ENCODE peak calls at places on chromosomes 16 and 17, in nine cellular contexts. A is tibial nerve, U is cardiac muscle cell, F is A673, O is uterus, R is heart right ventricle, Z is ovary, T is kidney, C is psoas muscle. K is an unnamed sample.

GRCh38 chr17:13498184-13498583 is 103.5 kb downstream of the HS3ST3A1 start:
- DNase-seq in A (no peak), Z (no peak), F (no peak), U (no peak), T (no peak), O (no peak), C (no peak), R (no peak), K (no peak)

GRCh38 chr17:15456486-15456885 is 10.9 kb downstream of the CDRT4 start:
- DNase-seq in U (no peak), A (peak; percentile 84), C (peak; percentile 82), Z (no peak), R (peak; percentile 40), O (peak; percentile 27), T (no peak), F (no peak), K (no peak)

GRCh38 chr17:7982171-7982570 is 20.2 kb upstream of the GUCY2D start:
- DNase-seq in F (no peak), C (no peak), O (no peak), U (peak; percentile 60), R (no peak), A (no peak), T (no peak), Z (no peak), K (no peak)

GRCh38 chr17:29977836-29978235 is 36.4 kb downstream of the EFCAB5 start:
- DNase-seq in A (no peak), R (no peak), T (no peak), Z (no peak), U (peak; percentile 73), O (no peak), C (no peak), F (no peak), K (no peak)

GRCh38 chr17:6327007-6327406 is 107.9 kb downstream of the AIPL1 start:
- DNase-seq in U (no peak), A (no peak), T (no peak), F (peak; percentile 21), Z (no peak), C (peak; percentile 36), O (peak; percentile 57), R (peak; percentile 76), K (no peak)

GRCh38 chr17:56815711-56816110 is 18.0 kb downstream of the C17orf67 start:
- DNase-seq in A (no peak), R (no peak), F (no peak), T (no peak), U (peak; percentile 22), Z (no peak), C (no peak), O (no peak), K (no peak)

GRCh38 chr16:569445-570254 is at the start of gene PIGQ:
- DNase-seq in T (peak; percentile 90), C (peak; percentile 77), F (peak; percentile 79), A (peak; percentile 46), R (peak; percentile 73), O (peak; percentile 65), Z (peak; percentile 87), U (peak; percentile 69), K (peak; percentile 54)

GRCh38 chr17:11986939-11987329 is 10.3 kb downstream of the ZNF18 start:
- DNase-seq in O (no peak), F (peak; percentile 69), T (no peak), A (no peak), R (peak; percentile 5), C (no peak), Z (no peak), U (peak; percentile 73), K (no peak)

GRCh38 chr16:1308036-1308976 is 1.1 kb upstream of the UBE2I start:
- DNase-seq in R (no peak), U (no peak), O (peak; percentile 28), F (peak; percentile 73), A (no peak), T (no peak), C (no peak), Z (no peak), K (no peak)

GRCh38 chr16:84088695-84089395 is 27.9 kb downstream of the MBTPS1 start:
- DNase-seq in R (peak; percentile 47), Z (no peak), F (no peak), C (no peak), U (no peak), T (no peak), O (no peak), A (no peak), K (peak; percentile 41)

GRCh38 chr17:60224064-60224463 is 74.3 kb downstream of the CA4 start:
- DNase-seq in F (no peak), O (no peak), A (no peak), Z (no peak), R (no peak), T (no peak), U (peak; percentile 10), C (no peak), K (no peak)

GRCh38 chr17:72373910-72374741 is 253.3 kb downstream of the SOX9 start:
- DNase-seq in O (no peak), A (no peak), T (no peak), U (peak; percentile 34), F (peak; percentile 71), R (no peak), Z (no peak), C (peak; percentile 42), K (no peak)

GRCh38 chr16:11179569-11179968 is 76.4 kb downstream of the SOCS1 start:
- DNase-seq in A (no peak), T (no peak), F (no peak), O (no peak), C (no peak), Z (no peak), R (no peak), U (no peak), K (no peak)

GRCh38 chr17:1197781-1198490 is 18.2 kb upstream of the ABR start:
- DNase-seq in T (peak; percentile 93), R (peak; percentile 81), Z (peak; percentile 91), F (no peak), C (peak; percentile 61), A (peak; percentile 80), U (peak; percentile 82), O (peak; percentile 59), K (peak; percentile 49)

GRCh38 chr16:29198731-29199521 is 207.6 kb downstream of the NPIPB11 start:
- DNase-seq in F (no peak), T (peak; percentile 71), C (no peak), U (peak; percentile 55), Z (peak; percentile 46), A (no peak), R (no peak), O (peak; percentile 21), K (no peak)

GRCh38 chr16:56869513-56870270 is 4.7 kb downstream of the SLC12A3 start:
- DNase-seq in Z (no peak), C (no peak), A (no peak), U (peak; percentile 26), O (no peak), T (no peak), F (peak; percentile 31), R (no peak), K (no peak)

GRCh38 chr16:47848481-47849109 is 307.2 kb downstream of the ABCC12 start:
- DNase-seq in T (no peak), C (no peak), Z (no peak), F (no peak), A (no peak), U (peak; percentile 13), O (no peak), R (no peak), K (no peak)

GRCh38 chr17:57662021-57662420 is 83.1 kb downstream of the CCDC182 start:
- DNase-seq in O (no peak), U (no peak), A (no peak), C (no peak), T (no peak), F (peak; percentile 53), R (no peak), Z (no peak), K (no peak)

GRCh38 chr17:79933863-79934652 is 94.8 kb upstream of the CBX4 start:
- DNase-seq in T (peak; percentile 82), C (peak; percentile 56), A (no peak), F (peak; percentile 48), U (no peak), R (no peak), Z (no peak), O (no peak), K (no peak)

GRCh38 chr16:14291941-14292825 is 221.1 kb downstream of the MRTFB start:
- DNase-seq in T (no peak), Z (no peak), A (no peak), U (no peak), R (no peak), O (no peak), C (no peak), F (no peak), K (no peak)

GRCh38 chr16:58451945-58452401 is 48.0 kb upstream of the NDRG4 start:
- DNase-seq in C (no peak), T (no peak), U (peak; percentile 44), F (peak; percentile 56), R (no peak), Z (no peak), O (peak; percentile 61), A (no peak), K (no peak)
- TF ChIP-seq CTCF in C (no peak), T (no peak), U (no peak), F (no peak), R (no peak), Z (no peak), O (no peak), A (no peak), K (no peak)

DNA sequence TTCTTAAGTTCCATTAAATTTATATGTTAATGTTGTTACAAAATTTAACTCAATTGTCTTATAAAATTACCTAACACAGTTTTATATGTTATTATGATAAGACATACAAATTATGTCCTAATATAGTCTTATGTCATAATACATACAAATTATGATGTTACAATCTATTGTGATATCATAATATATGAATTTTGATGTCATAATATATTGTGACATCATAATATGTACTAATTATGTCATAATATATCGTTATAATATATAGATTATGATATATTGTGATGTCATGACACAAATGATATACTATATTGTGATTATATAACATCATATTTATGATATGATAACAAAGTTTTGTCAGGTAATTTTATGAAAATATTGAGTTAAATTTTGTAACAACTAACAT is 1789.6 kb downstream of the TP53TG3F start:
- DNase-seq in C (no peak), A (no peak), T (no peak), F (no peak), Z (no peak), R (no peak), U (no peak), O (no peak), K (no peak)
- H3K9me3 ChIP-seq in C (no peaks in the 10 kb centered on the region), A (peaks cover 20% of the 10 kb centered on the region), T (no peaks in the 10 kb centered on the region), F (peaks cover 16% of the 10 kb centered on the region), Z (no peaks in the 10 kb centered on the region), R (no peaks in the 10 kb centered on the region), U (peaks cover 8% of the 10 kb centered on the region), O (no peaks in the 10 kb centered on the region), K (peaks cover 14% of the 10 kb centered on the region)

GRCh38 chr16:89431158-89431584 is 59.2 kb downstream of the ANKRD11 start:
- DNase-seq in A (no peak), R (no peak), T (no peak), C (peak; percentile 42), Z (peak; percentile 66), U (no peak), O (no peak), F (no peak), K (no peak)
- H3K27ac ChIP-seq in A (no peak overlapping the region), R (no peak overlapping the region), T (no peak overlapping the region), C (no peak overlapping the region), Z (no peak overlapping the region), U (peak overlapping the region; percentile 60), O (no peak overlapping the region), F (no peak overlapping the region), K (no peak overlapping the region)

DNA sequence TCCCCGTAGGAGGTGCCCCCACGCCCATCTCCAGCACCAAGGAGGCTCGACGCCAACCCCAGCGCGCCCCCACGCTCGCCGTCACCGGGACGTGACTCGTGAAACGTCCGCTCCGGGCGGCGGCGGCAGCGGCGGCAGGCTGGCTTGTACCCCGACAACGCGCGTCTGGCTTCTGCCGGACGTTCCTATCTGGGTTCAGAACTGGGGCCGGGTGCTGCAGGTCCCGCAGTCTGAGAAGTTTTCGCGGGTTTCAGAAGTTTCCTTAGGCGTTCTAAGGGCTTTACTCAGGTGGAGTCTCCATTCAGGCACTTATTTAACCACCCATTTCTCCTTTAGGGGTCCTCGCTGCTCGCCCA is 672 bp upstream of the ALKBH5 start:
- DNase-seq in C (peak; percentile 92), U (peak; percentile 90), R (peak; percentile 88), A (peak; percentile 73), Z (peak; percentile 94), O (peak; percentile 86), T (peak; percentile 97), F (peak; percentile 91), K (peak; percentile 79)
- TF ChIP-seq CTCF in C (no peak), U (no peak), R (no peak), A (no peak), Z (no peak), O (no peak), T (no peak), F (no peak), K (no peak)